ENCODE peak calls at places on chromosomes 11 and 22, in ten cellular contexts. A is lower lobe of right lung; D is heart right ventricle; R is astrocyte; E is tibial artery; Z is kidney; C is CD8-positive, alpha-beta memory T cell; Y is IMR-90; V is thoracic aorta; H is right lobe of liver. Q is an unnamed sample. For H3K9me3, the result is how much of the 10 kb centered on the place peaks cover.

GRCh38 chr11:102144357-102145342 is 34.4 kb downstream of the YAP1 start:
- DNase-seq in A (no peak), D (peak), R (no peak), E (peak), Z (no peak), C (no peak), Y (peak), V (no peak), H (no peak), Q (no peak)

GRCh38 chr11:62025429-62026105 is 58.1 kb upstream of the FTH1 start:
- DNase-seq in A (peak), D (peak), R (peak), E (peak), Z (peak), C (peak), Y (peak), V (peak), H (peak), Q (peak)

GRCh38 chr11:77395460-77396175 is 78.3 kb downstream of the PAK1 start:
- DNase-seq in A (no peak), D (no peak), R (no peak), E (no peak), Z (no peak), C (no peak), Y (no peak), V (no peak), H (no peak), Q (no peak)

GRCh38 chr11:30025396-30026139 is 8.7 kb upstream of the KCNA4 start:
- DNase-seq in A (no peak), D (no peak), R (no peak), E (no peak), Z (no peak), C (no peak), Y (no peak), V (no peak), H (no peak), Q (no peak)

GRCh38 chr11:22192289-22192641 is 620 bp upstream of the ANO5 start:
- DNase-seq in A (no peak), D (peak), R (no peak), E (no peak), Z (no peak), C (peak), Y (no peak), V (no peak), H (peak), Q (no peak)

GRCh38 chr22:27766679-27767078 is 34.9 kb downstream of the MN1 start:
- DNase-seq in A (no peak), D (no peak), R (no peak), E (no peak), Z (no peak), C (no peak), Y (no peak), V (no peak), H (no peak), Q (no peak)

GRCh38 chr11:35539781-35540281 is 14.4 kb upstream of the PAMR1 start:
- DNase-seq in A (no peak), D (peak), R (peak), E (peak), Z (peak), C (no peak), Y (peak), V (no peak), H (no peak), Q (no peak)

GRCh38 chr11:86608251-86608799 is 64.1 kb downstream of the ME3 start:
- DNase-seq in A (peak), D (peak), R (peak), E (peak), Z (peak), C (no peak), Y (peak), V (no peak), H (peak), Q (no peak)

GRCh38 chr11:65254724-65255123 is 7.0 kb upstream of the POLA2 start:
- DNase-seq in A (no peak), D (no peak), R (no peak), E (no peak), Z (no peak), C (no peak), Y (peak), V (no peak), H (no peak), Q (no peak)

GRCh38 chr11:10778217-10778970 is 27.3 kb downstream of the CTR9 start:
- DNase-seq in A (no peak), D (peak), R (peak), E (peak), Z (no peak), C (no peak), Y (peak), V (no peak), H (no peak), Q (no peak)

GRCh38 chr22:36463783-36464184 is 17.7 kb downstream of the TXN2 start:
- DNase-seq in A (no peak), D (peak), R (no peak), E (no peak), Z (peak), C (no peak), Y (no peak), V (no peak), H (no peak), Q (no peak)

GRCh38 chr11:106091480-106092123 is 14.1 kb downstream of the AASDHPPT start:
- DNase-seq in A (no peak), D (no peak), R (peak), E (no peak), Z (no peak), C (no peak), Y (peak), V (no peak), H (no peak), Q (no peak)

GRCh38 chr11:134750619-134751018 is 338.6 kb upstream of the B3GAT1 start:
- DNase-seq in A (no peak), D (no peak), R (no peak), E (no peak), Z (no peak), C (no peak), Y (no peak), V (no peak), H (no peak), Q (no peak)

GRCh38 chr11:1437500-1437899 is 47.8 kb downstream of the BRSK2 start:
- DNase-seq in A (no peak), D (peak), R (peak), E (no peak), Z (no peak), C (no peak), Y (peak), V (no peak), H (no peak), Q (no peak)

GRCh38 chr22:48414662-48415061 is 1413.0 kb downstream of the BRD1 start:
- DNase-seq in A (no peak), D (no peak), R (no peak), E (no peak), Z (no peak), C (no peak), Y (no peak), V (no peak), H (no peak), Q (no peak)

GRCh38 chr22:22687638-22688500 is 43.5 kb downstream of the GGTLC2 start:
- DNase-seq in A (no peak), D (peak), R (peak), E (no peak), Z (no peak), C (no peak), Y (peak), V (no peak), H (no peak), Q (no peak)

GRCh38 chr22:44472583-44472982 is 25.4 kb downstream of the RTL6 start:
- DNase-seq in A (no peak), D (no peak), R (no peak), E (no peak), Z (no peak), C (no peak), Y (no peak), V (no peak), H (no peak), Q (no peak)

GRCh38 chr22:32572741-32573140 is 98.1 kb downstream of the FBXO7 start:
- DNase-seq in A (no peak), D (no peak), R (no peak), E (no peak), Z (no peak), C (no peak), Y (peak), V (no peak), H (no peak), Q (no peak)

GRCh38 chr11:12117200-12117995 is 7.0 kb downstream of the MICAL2 start:
- DNase-seq in A (no peak), D (no peak), R (no peak), E (peak), Z (no peak), C (no peak), Y (peak), V (peak), H (no peak), Q (no peak)

GRCh38 chr11:32418836-32419235 is 16.5 kb downstream of the WT1 start:
- DNase-seq in A (no peak), D (no peak), R (no peak), E (no peak), Z (no peak), C (no peak), Y (no peak), V (no peak), H (no peak), Q (no peak)

GRCh38 chr11:122671270-122671906 is 15.9 kb downstream of the UBASH3B start:
- DNase-seq in A (no peak), D (peak), R (no peak), E (no peak), Z (no peak), C (no peak), Y (peak), V (no peak), H (no peak), Q (no peak)

GRCh38 chr11:117600261-117600783 is 196.7 kb downstream of the DSCAML1 start:
- DNase-seq in A (no peak), D (no peak), R (no peak), E (no peak), Z (no peak), C (no peak), Y (no peak), V (no peak), H (no peak), Q (no peak)

GRCh38 chr11:9001736-9002135 is 2.1 kb downstream of the NRIP3 start:
- DNase-seq in A (no peak), D (no peak), R (peak), E (no peak), Z (no peak), C (no peak), Y (peak), V (no peak), H (no peak), Q (no peak)

GRCh38 chr11:131670876-131671275 is 300.5 kb downstream of the NTM start:
- DNase-seq in A (no peak), D (no peak), R (no peak), E (no peak), Z (no peak), C (no peak), Y (no peak), V (no peak), H (no peak), Q (no peak)

GRCh38 chr11:113549611-113550061 is 74.4 kb upstream of the DRD2 start:
- DNase-seq in A (peak), D (no peak), R (peak), E (no peak), Z (no peak), C (no peak), Y (no peak), V (no peak), H (no peak), Q (no peak)

GRCh38 chr22:37806409-37807338 is 1.1 kb upstream of the GCAT start:
- DNase-seq in A (peak), D (no peak), R (peak), E (no peak), Z (no peak), C (no peak), Y (peak), V (no peak), H (no peak), Q (no peak)

GRCh38 chr11:2375964-2376551 is 1.1 kb upstream of the CD81 start:
- DNase-seq in A (peak), D (no peak), R (no peak), E (no peak), Z (peak), C (no peak), Y (no peak), V (no peak), H (peak), Q (no peak)

GRCh38 chr22:46457502-46458488 is 79.6 kb downstream of the CELSR1 start:
- DNase-seq in A (no peak), D (no peak), R (peak), E (no peak), Z (peak), C (no peak), Y (peak), V (no peak), H (no peak), Q (no peak)

GRCh38 chr11:13310443-13310842 is 32.9 kb downstream of the BMAL1 start:
- DNase-seq in A (no peak), D (no peak), R (no peak), E (no peak), Z (no peak), C (no peak), Y (no peak), V (no peak), H (no peak), Q (no peak)

GRCh38 chr11:9565822-9566560 is 7.5 kb upstream of the WEE1 start:
- DNase-seq in A (no peak), D (peak), R (peak), E (peak), Z (no peak), C (peak), Y (peak), V (peak), H (no peak), Q (peak)

GRCh38 chr22:45105281-45105700 is 58.4 kb upstream of the NUP50 start:
- DNase-seq in A (no peak), D (no peak), R (peak), E (no peak), Z (no peak), C (no peak), Y (peak), V (no peak), H (no peak), Q (no peak)

GRCh38 chr11:117663826-117664225 is 133.2 kb downstream of the DSCAML1 start:
- DNase-seq in A (no peak), D (no peak), R (no peak), E (no peak), Z (no peak), C (no peak), Y (no peak), V (no peak), H (no peak), Q (no peak)

GRCh38 chr11:78961938-78962701 is 387.5 kb upstream of the NARS2 start:
- DNase-seq in A (no peak), D (no peak), R (peak), E (no peak), Z (peak), C (no peak), Y (peak), V (peak), H (no peak), Q (no peak)

GRCh38 chr11:34331329-34331728 is 26.5 kb downstream of the ABTB2 start:
- DNase-seq in A (no peak), D (no peak), R (peak), E (peak), Z (no peak), C (no peak), Y (peak), V (peak), H (no peak), Q (no peak)

GRCh38 chr22:23401910-23402274 is 178.2 kb downstream of the IGLL1 start:
- DNase-seq in A (no peak), D (no peak), R (no peak), E (no peak), Z (peak), C (no peak), Y (no peak), V (no peak), H (peak), Q (no peak)

DNA sequence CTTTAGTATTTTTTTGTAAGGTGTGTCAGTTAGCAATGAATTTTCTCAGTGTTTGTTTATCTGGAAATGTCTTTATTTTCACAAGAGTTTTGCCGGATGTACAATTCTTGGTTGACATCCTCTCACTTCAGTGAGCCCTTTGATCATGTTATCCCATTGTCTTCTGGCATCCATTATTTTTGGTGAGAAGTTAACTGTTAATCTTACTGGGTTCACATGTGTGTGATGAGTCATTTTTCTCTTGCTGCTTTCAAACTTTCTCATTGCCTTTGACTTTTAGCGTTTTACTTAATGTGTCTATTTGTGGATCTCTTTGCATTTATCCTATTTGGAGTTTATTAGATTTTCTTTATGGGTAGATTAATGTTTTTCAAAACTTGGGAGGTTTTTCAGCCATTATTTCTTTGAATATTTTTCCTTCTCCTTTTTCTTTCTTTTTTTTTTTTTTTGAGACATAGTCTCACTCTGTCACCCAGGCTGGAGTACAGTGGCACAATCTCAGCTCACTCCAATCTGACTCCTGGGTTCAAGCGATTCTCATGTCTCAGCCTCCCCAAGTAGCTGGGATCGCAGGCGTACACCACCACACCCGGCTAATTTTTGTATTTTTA is 100.5 kb upstream of the RRM1 start:
- DNase-seq in A (no peak), D (no peak), R (no peak), E (no peak), Z (no peak), C (no peak), Y (peak), V (no peak), H (no peak), Q (no peak)
- H3K9me3 ChIP-seq in A (under half), D (under half), R (under half), E (under half), Z (under half), C (under half), Y (under half), V (under half), H (under half), Q (under half)

DNA sequence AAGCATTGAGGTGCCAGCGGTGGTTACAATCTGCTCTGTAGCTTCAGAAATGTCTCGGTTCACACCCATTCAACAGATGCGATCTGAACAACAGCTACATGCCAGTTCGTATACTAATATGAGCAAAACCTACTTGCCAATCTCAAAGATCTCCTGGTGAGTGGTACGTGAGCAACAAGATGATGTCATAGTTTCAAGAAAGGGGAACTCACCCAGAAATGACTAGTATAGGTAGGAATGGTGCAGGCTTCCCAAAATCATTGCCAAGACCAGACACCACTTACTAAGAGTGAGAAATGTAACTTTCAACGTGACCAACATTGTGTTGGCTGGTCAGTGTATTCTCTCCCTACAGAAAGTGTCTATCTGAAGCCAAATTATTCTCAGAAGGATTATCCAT is 31.1 kb downstream of the OR6Q1 start:
- DNase-seq in A (no peak), D (no peak), R (peak), E (no peak), Z (no peak), C (no peak), Y (peak), V (no peak), H (no peak), Q (no peak)
- H3K4me3 ChIP-seq in A (no peak), D (no peak), R (no peak), E (no peak), Z (no peak), C (no peak), Y (no peak), V (no peak), H (no peak), Q (no peak)

DNA sequence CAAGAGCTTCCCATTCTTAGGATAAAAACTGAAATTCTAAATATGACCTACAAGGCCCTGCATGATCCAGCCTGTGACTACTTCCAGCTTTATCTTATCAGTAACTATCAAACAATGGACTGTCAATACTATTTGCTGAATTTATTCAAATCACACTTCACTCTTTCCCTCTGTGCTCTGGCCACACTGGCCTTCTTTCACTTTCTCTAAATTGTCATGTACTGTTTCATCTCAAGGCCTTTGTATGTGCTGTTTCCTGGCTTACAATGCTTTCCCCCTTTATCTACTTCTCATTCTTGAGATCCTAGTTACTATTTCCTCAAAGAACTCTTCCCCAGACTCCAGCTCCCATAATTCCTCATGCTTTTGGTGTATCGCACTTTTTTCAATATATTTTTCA is 5.6 kb downstream of the TIMM10B start:
- DNase-seq in A (no peak), D (no peak), R (no peak), E (no peak), Z (no peak), C (no peak), Y (no peak), V (no peak), H (no peak), Q (no peak)
- H3K27ac ChIP-seq in A (no peak), D (no peak), R (no peak), E (no peak), Z (no peak), C (no peak), Y (no peak), V (no peak), H (no peak), Q (peak)

DNA sequence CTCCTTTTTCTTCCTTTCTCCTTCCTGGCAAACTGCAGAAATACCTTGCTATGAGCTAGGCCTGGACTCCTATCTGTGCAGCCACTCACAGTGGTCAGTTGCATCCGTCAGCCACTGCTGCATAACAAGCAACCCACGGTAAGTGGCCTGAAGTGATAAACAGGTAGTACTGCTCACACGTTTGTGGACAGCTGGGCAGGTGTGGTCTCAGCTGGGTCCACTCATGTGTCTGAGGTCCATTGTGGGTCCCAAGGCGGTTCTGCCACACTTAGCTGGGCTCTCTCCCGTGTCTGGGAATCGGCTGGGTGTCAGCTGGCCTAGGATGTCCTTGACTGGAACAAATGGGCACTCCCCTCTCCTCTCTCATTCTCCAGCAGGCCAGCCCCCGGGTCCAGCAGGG is 109.3 kb downstream of the BRD1 start:
- DNase-seq in A (no peak), D (no peak), R (no peak), E (no peak), Z (no peak), C (no peak), Y (no peak), V (no peak), H (no peak), Q (no peak)
- H3K9me3 ChIP-seq in A (under half), D (under half), R (under half), E (under half), Z (under half), C (under half), Y (under half), V (under half), H (under half), Q (under half)

DNA sequence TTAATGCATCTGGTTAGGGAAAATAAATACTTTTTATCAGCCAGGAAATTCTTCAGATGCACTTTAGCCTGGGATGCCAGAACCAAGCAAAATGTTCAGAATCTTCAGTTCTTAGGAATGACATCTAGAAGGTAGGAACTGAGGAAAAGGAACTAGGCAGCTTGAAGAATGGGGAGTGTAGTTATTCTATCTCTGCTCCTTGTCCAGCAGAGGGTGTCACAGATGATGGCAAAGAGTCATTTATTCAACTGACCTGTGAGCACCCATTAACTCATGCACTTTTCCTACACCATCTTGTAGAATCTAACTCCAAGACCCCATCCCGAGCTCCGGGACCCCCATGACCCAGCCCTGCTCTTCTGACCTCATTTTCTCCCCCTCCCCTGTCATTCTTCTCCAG is 122.1 kb upstream of the ISX start:
- DNase-seq in A (no peak), D (no peak), R (no peak), E (no peak), Z (no peak), C (no peak), Y (no peak), V (no peak), H (no peak), Q (no peak)
- H3K4me3 ChIP-seq in A (no peak), D (no peak), R (no peak), E (no peak), Z (no peak), C (no peak), Y (no peak), V (no peak), H (no peak), Q (no peak)